ENCODE peak calls at places on chromosomes 7 and 10, in five cellular contexts. R is HepG2, N is A549, A is K562, H is GM12878. E is an unnamed sample.

GRCh38 chr7:15603124-15603523 is 41.3 kb upstream of the AGMO start:
- DNase-seq in H (no peak), R (no peak), A (no peak), N (no peak), E (no peak)

GRCh38 chr10:17227367-17228080 is 517 bp upstream of the VIM start:
- DNase-seq in H (peak), A (no peak), R (no peak), N (no peak), E (peak)

GRCh38 chr10:120372917-120373316 is 84.1 kb upstream of the PLPP4 start:
- DNase-seq in R (no peak), A (no peak), N (no peak), H (no peak), E (no peak)

GRCh38 chr10:88042162-88043100 is 179.0 kb downstream of the PTEN start:
- DNase-seq in H (no peak), N (no peak), A (no peak), R (no peak), E (peak)

GRCh38 chr10:122034149-122034756 is 45.3 kb downstream of the TACC2 start:
- DNase-seq in N (peak), R (no peak), H (no peak), A (no peak), E (peak)

GRCh38 chr7:151088856-151089699 is 2.8 kb downstream of the AGAP3 start:
- DNase-seq in N (no peak), H (no peak), A (no peak), R (peak), E (peak)

GRCh38 chr7:46385662-46386309 is 464.7 kb upstream of the IGFBP3 start:
- DNase-seq in R (no peak), H (no peak), A (no peak), N (peak), E (peak)

GRCh38 chr10:117596666-117597065 is 54.1 kb downstream of the EMX2 start:
- DNase-seq in A (no peak), R (no peak), N (no peak), H (no peak), E (no peak)

GRCh38 chr10:93445978-93446720 is 36.0 kb downstream of the MYOF start:
- DNase-seq in N (no peak), A (no peak), H (no peak), R (no peak), E (no peak)

GRCh38 chr10:1625079-1625478 is 112.2 kb downstream of the ADARB2 start:
- DNase-seq in N (no peak), H (no peak), A (no peak), R (no peak), E (no peak)

GRCh38 chr7:23893172-23893941 is 183.3 kb downstream of the STK31 start:
- DNase-seq in H (no peak), A (no peak), R (no peak), N (no peak), E (no peak)

GRCh38 chr7:92717982-92718716 is 118.2 kb downstream of the CDK6 start:
- DNase-seq in A (no peak), N (peak), R (peak), H (no peak), E (peak)

GRCh38 chr7:42843209-42843800 is 68.6 kb downstream of the C7orf25 start:
- DNase-seq in R (peak), N (peak), A (peak), H (no peak), E (peak)

GRCh38 chr7:7595451-7595850 is 28.8 kb downstream of the MIOS start:
- DNase-seq in A (peak), H (no peak), R (peak), N (peak), E (peak)

GRCh38 chr10:35386594-35387174 is 50.4 kb downstream of the CCNY start:
- DNase-seq in H (no peak), N (no peak), A (no peak), R (peak), E (peak)

GRCh38 chr10:1661416-1661815 is 75.9 kb downstream of the ADARB2 start:
- DNase-seq in N (no peak), A (no peak), R (no peak), H (no peak), E (no peak)

GRCh38 chr10:50850576-50851340 is 34.7 kb downstream of the A1CF start:
- DNase-seq in N (no peak), H (no peak), R (no peak), A (no peak), E (no peak)

GRCh38 chr7:17986826-17987225 is 40.8 kb downstream of the PRPS1L1 start:
- DNase-seq in H (no peak), A (no peak), N (no peak), R (no peak), E (peak)

GRCh38 chr10:3749597-3750351 is 35.2 kb downstream of the KLF6 start:
- DNase-seq in R (peak), H (no peak), N (no peak), A (no peak), E (peak)

GRCh38 chr10:4061441-4061951 is 276.5 kb upstream of the KLF6 start:
- DNase-seq in A (no peak), H (no peak), R (no peak), N (no peak), E (no peak)

GRCh38 chr10:120990831-120991230 is 139.7 kb downstream of the WDR11 start:
- DNase-seq in A (no peak), N (no peak), H (no peak), R (no peak), E (no peak)

GRCh38 chr7:27688056-27688455 is 25.4 kb upstream of the HIBADH start:
- DNase-seq in R (no peak), H (no peak), N (no peak), A (no peak), E (no peak)

GRCh38 chr7:1807821-1808600 is 137.9 kb downstream of the ELFN1 start:
- DNase-seq in H (no peak), R (no peak), A (no peak), N (no peak), E (no peak)

GRCh38 chr10:112182808-112183328 is 697 bp downstream of the GPAM start:
- DNase-seq in H (no peak), R (no peak), N (no peak), A (no peak), E (no peak)

GRCh38 chr10:35460852-35461460 is 124.6 kb downstream of the CCNY start:
- DNase-seq in H (no peak), A (no peak), R (no peak), N (no peak), E (no peak)

GRCh38 chr7:99729501-99730261 is 5.3 kb downstream of the CYP3A7 start:
- DNase-seq in A (no peak), N (no peak), H (no peak), R (peak), E (no peak)

GRCh38 chr10:58643029-58643428 is 130.4 kb downstream of the BICC1 start:
- DNase-seq in R (no peak), A (no peak), N (no peak), H (no peak), E (no peak)

GRCh38 chr7:43784030-43785001 is 25.8 kb downstream of the BLVRA start:
- DNase-seq in H (peak), R (no peak), N (no peak), A (no peak), E (peak)

GRCh38 chr10:100341953-100342626 is 4.9 kb upstream of the SCD start:
- DNase-seq in A (peak), N (peak), H (no peak), R (peak), E (peak)

GRCh38 chr7:128936798-128937197 is 929 bp upstream of the IRF5 start:
- DNase-seq in R (no peak), A (no peak), H (no peak), N (no peak), E (no peak)

GRCh38 chr10:98357208-98357836 is 57.7 kb downstream of the PYROXD2 start:
- DNase-seq in H (no peak), A (no peak), R (no peak), N (no peak), E (peak)

GRCh38 chr7:30142710-30143109 is 7.9 kb downstream of the MTURN start:
- DNase-seq in N (no peak), R (peak), A (no peak), H (no peak), E (peak)

GRCh38 chr10:43287056-43288007 is 20.5 kb upstream of the RASGEF1A start:
- DNase-seq in R (no peak), N (peak), H (peak), A (no peak), E (no peak)

GRCh38 chr10:12869427-12869826 is 132.1 kb downstream of the CCDC3 start:
- DNase-seq in N (no peak), R (no peak), A (no peak), H (no peak), E (peak)

GRCh38 chr10:71719042-71719441 is 536 bp downstream of the C10orf105 start:
- DNase-seq in A (no peak), N (no peak), R (no peak), H (no peak), E (no peak)

GRCh38 chr10:71725998-71726672 is 6.6 kb upstream of the C10orf105 start:
- DNase-seq in R (peak), A (peak), H (no peak), N (peak), E (peak)

GRCh38 chr10:78137147-78137546 is 103.5 kb downstream of the RPS24 start:
- DNase-seq in N (no peak), R (no peak), A (no peak), H (no peak), E (no peak)
- TF ChIP-seq SMC3 in N (no peak), R (no peak), A (no peak), H (no peak), E (no peak)

GRCh38 chr10:11164806-11165590 is 147.3 kb downstream of the CELF2 start:
- DNase-seq in A (peak), H (no peak), R (no peak), N (no peak), E (peak)

GRCh38 chr10:11167233-11167979 is 149.7 kb downstream of the CELF2 start:
- DNase-seq in A (no peak), H (no peak), R (no peak), N (no peak), E (no peak)

GRCh38 chr10:11163990-11164805 is 146.5 kb downstream of the CELF2 start:
- DNase-seq in N (no peak), R (no peak), H (no peak), A (no peak), E (no peak)

GRCh38 chr10:11168423-11169100 is 150.9 kb downstream of the CELF2 start:
- DNase-seq in N (no peak), A (no peak), R (no peak), H (no peak), E (no peak)

DNA sequence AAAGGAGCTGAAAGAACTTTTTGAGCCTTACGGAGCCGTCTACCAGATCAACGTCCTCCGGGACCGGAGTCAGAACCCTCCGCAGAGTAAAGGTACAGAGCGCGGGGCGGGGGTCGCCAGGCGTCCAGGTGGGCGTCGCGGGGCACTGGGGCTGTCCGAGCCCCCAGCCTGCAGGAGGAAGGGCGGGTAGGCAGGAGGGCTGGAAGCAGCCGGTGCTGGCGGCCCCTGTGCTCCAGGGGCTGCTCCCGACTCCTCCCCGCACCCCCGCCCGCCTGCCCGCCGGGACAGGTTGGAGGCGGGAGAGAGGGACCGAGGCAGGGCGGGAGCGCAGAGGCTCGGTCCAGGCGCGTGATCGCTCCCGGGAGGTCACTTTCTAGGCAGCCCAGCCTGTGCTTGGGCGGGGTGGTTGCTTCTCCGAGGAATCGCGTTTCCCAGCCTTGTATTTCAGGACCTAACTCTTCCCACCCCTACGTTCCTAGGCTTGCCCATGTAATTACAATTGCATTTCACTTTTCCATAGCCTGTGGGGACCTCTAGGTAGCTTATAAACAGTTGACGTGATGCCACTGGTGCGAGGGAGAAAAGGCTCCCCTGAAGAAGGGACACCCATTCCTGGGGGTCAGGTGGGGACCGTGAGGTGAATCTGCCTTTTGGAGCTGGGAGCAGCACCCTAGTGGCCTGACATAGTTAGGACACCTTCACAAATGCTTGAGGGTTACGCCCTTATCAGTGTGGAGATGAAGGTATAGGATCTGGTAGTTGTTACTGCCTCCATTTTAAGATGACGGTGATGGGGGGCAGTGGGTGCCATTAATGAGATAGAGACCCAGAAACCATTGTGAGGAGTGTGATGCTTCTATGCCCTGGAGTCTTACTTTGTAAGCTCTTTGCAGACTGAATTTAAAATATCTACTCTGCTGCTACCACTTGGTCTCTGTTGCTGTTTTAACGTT is 148.2 kb downstream of the CELF2 start:
- DNase-seq in N (peak), H (no peak), A (peak), R (no peak), E (no peak)
- TF ChIP-seq POLR2A in N (no peak), H (peak), A (no peak), R (no peak), E (no peak)

DNA sequence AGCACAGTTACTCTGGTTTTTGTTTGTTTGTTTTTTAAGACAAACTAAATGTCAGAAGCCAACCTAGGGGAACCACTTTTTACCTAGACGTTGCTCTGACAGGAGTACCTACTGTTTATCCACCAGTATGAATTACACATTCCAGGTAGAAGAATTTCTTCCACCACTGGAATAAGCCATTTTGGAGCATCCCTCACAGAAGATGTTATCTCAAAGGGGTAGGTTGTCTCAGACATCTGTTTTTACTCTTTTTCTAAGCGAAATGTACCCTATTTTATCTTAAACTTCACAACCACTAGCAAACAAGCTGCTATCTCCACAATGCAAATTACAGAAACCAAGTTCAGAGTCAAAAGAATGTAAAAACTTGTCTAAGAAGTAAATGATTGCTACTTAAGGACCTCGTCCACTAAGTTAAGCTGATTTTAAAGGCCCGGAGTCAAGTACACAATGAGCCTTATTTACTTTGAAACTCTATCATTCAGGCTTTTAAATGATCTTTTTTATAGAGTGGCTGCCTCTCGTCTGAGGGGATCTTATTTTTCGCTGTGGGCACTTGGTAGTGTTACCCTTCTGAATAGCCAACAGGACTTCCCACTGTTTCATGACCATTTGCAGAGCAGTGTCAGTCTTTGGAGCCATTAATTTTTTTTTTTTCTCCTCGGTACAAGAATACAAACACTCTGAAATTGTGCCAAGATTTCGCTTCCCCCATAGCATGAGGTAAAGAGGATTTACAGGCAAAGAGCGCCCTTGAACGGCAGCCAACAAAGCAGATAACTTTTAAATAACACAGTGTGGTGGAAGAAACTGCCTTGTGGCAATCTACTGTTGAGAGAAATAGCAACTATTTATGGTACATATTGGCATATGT is 15.7 kb upstream of the ARMC3 start:
- DNase-seq in N (no peak), H (no peak), R (peak), A (no peak), E (no peak)
- TF ChIP-seq SMC3 in N (no peak), H (no peak), R (no peak), A (no peak), E (no peak)

GRCh38 chr7:45132708-45133320 is 21.3 kb upstream of the TBRG4 start:
- DNase-seq in H (no peak), N (no peak), A (no peak), R (no peak), E (no peak)
- TF ChIP-seq POLR2A in H (no peak), N (no peak), A (no peak), R (no peak), E (no peak)

GRCh38 chr10:96642973-96643372 is 56.2 kb upstream of the TM9SF3 start:
- DNase-seq in N (no peak), R (peak), A (peak), H (no peak), E (peak)
- TF ChIP-seq SMC3 in N (no peak), R (peak), A (peak), H (peak), E (peak)